ENCODE peak calls at places on chromosomes 2 and 18, in six cellular contexts. K is H4; G is H54; W is activated T-helper 1 cell treated with Interleukin-2 at 50 U/mL for 16 hours; X is stimulated activated CD4-positive, alpha-beta T cell treated with anti-CD3 and anti-CD28 coated beads, Interleukin-15, amount 100 ng/mL, for 1 hour; A is fibroblast of mammary gland. V is an unnamed sample.

GRCh38 chr18:46676162-46676830 is 19.3 kb upstream of the LOXHD1 start:
- DNase-seq in K (peak; percentile 83), G (peak; percentile 53), W (no peak), X (no peak), A (peak; percentile 69), V (no peak)

GRCh38 chr2:227267406-227268115 is 57.5 kb upstream of the MFF start:
- DNase-seq in K (peak; percentile 64), G (peak; percentile 6), W (no peak), X (no peak), A (no peak), V (peak; percentile 67)

GRCh38 chr18:62610509-62611394 is 87.9 kb downstream of the ZCCHC2 start:
- DNase-seq in K (no peak), G (no peak), W (no peak), X (no peak), A (no peak), V (peak; percentile 74)

GRCh38 chr2:162579986-162580385 is 236.1 kb downstream of the GCA start:
- DNase-seq in K (peak; percentile 13), G (no peak), W (no peak), X (no peak), A (no peak), V (no peak)

GRCh38 chr18:3653263-3653858 is 203.4 kb downstream of the TGIF1 start:
- DNase-seq in K (no peak), G (no peak), W (no peak), X (no peak), A (no peak), V (no peak)

GRCh38 chr18:2424420-2424819 is 146.9 kb downstream of the METTL4 start:
- DNase-seq in K (no peak), G (no peak), W (no peak), X (no peak), A (no peak), V (no peak)

GRCh38 chr18:46899274-46899948 is 17.9 kb downstream of the PIAS2 start:
- DNase-seq in K (no peak), G (no peak), W (no peak), X (no peak), A (no peak), V (peak; percentile 64)

GRCh38 chr2:128273469-128274081 is 45.1 kb downstream of the HS6ST1 start:
- DNase-seq in K (no peak), G (no peak), W (no peak), X (no peak), A (no peak), V (no peak)

GRCh38 chr18:8049147-8049546 is 482.0 kb downstream of the PTPRM start:
- DNase-seq in K (no peak), G (no peak), W (no peak), X (no peak), A (peak; percentile 11), V (no peak)

GRCh38 chr2:104849618-104850097 is 4.3 kb upstream of the POU3F3 start:
- DNase-seq in K (peak; percentile 60), G (peak; percentile 61), W (no peak), X (no peak), A (peak; percentile 68), V (peak; percentile 62)

GRCh38 chr2:201907128-201907886 is 101.0 kb downstream of the CDK15 start:
- DNase-seq in K (no peak), G (no peak), W (no peak), X (no peak), A (peak; percentile 57), V (no peak)

GRCh38 chr2:83055338-83056010 is 1403.6 kb downstream of the SUCLG1 start:
- DNase-seq in K (peak; percentile 11), G (peak; percentile 28), W (no peak), X (no peak), A (peak; percentile 50), V (no peak)

GRCh38 chr2:113675885-113676284 is 48.8 kb downstream of the RABL2A start:
- DNase-seq in K (no peak), G (no peak), W (no peak), X (no peak), A (no peak), V (no peak)

GRCh38 chr18:78123926-78124797 is 855.5 kb upstream of the SALL3 start:
- DNase-seq in K (no peak), G (no peak), W (no peak), X (no peak), A (no peak), V (no peak)

GRCh38 chr18:48514786-48515185 is 24.0 kb upstream of the CTIF start:
- DNase-seq in K (no peak), G (no peak), W (no peak), X (no peak), A (no peak), V (no peak)

GRCh38 chr18:68822926-68823325 is 25.0 kb downstream of the CCDC102B start:
- DNase-seq in K (no peak), G (no peak), W (no peak), X (no peak), A (no peak), V (no peak)

GRCh38 chr2:152826880-152827279 is 108.5 kb downstream of the ARL6IP6 start:
- DNase-seq in K (no peak), G (no peak), W (no peak), X (no peak), A (peak; percentile 58), V (no peak)

GRCh38 chr2:65057391-65058052 is 1.3 kb downstream of the CEP68 start:
- DNase-seq in K (peak; percentile 46), G (no peak), W (peak; percentile 37), X (peak; percentile 17), A (peak; percentile 77), V (no peak)

GRCh38 chr2:200749631-200750322 is 61.9 kb upstream of the BZW1 start:
- DNase-seq in K (no peak), G (no peak), W (no peak), X (no peak), A (no peak), V (peak; percentile 18)

GRCh38 chr18:44320619-44321460 is 359.8 kb upstream of the SETBP1 start:
- DNase-seq in K (no peak), G (no peak), W (no peak), X (no peak), A (no peak), V (peak; percentile 54)

GRCh38 chr2:160918909-160919503 is 241.2 kb upstream of the TANK start:
- DNase-seq in K (peak; percentile 36), G (peak; percentile 20), W (peak; percentile 2), X (no peak), A (peak; percentile 65), V (peak; percentile 83)

GRCh38 chr18:8701546-8702118 is 3.7 kb upstream of the MTCL1 start:
- DNase-seq in K (peak; percentile 75), G (peak; percentile 85), W (no peak), X (no peak), A (peak; percentile 66), V (no peak)

GRCh38 chr2:102442967-102443828 is 20.2 kb downstream of the IL18RAP start:
- DNase-seq in K (peak; percentile 22), G (no peak), W (peak; percentile 19), X (peak; percentile 10), A (peak; percentile 52), V (no peak)

GRCh38 chr2:226215902-226216503 is 583.6 kb downstream of the IRS1 start:
- DNase-seq in K (peak; percentile 71), G (peak; percentile 15), W (peak; percentile 4), X (peak; percentile 12), A (peak; percentile 56), V (peak; percentile 84)

GRCh38 chr2:80126596-80127189 is 177.9 kb downstream of the LRRTM1 start:
- DNase-seq in K (no peak), G (no peak), W (no peak), X (no peak), A (peak; percentile 74), V (peak; percentile 51)

GRCh38 chr2:164328310-164328709 is 293.0 kb downstream of the GRB14 start:
- DNase-seq in K (no peak), G (no peak), W (no peak), X (no peak), A (no peak), V (no peak)

GRCh38 chr2:207073791-207074678 is 91.7 kb downstream of the KLF7 start:
- DNase-seq in K (no peak), G (no peak), W (no peak), X (no peak), A (peak; percentile 29), V (no peak)

GRCh38 chr18:48519431-48520100 is 19.3 kb upstream of the CTIF start:
- DNase-seq in K (no peak), G (no peak), W (no peak), X (no peak), A (no peak), V (no peak)